ENCODE peak calls at places on chromosomes 7 and 10, in ten cellular contexts. Y is Kasumi-1, I is A549, M is HEK293T, P is glomerular endothelial cell, V is NCI-H2107, N is IMR-90, O is cardiac septum, E is HFFc6, B is iris pigment epithelial cell. R is an unnamed sample.

GRCh38 chr7:147519062-147519461 is 1071.5 kb upstream of the C7orf33 start:
- DNase-seq in Y (no peak), V (no peak), I (no peak), P (no peak), E (no peak), M (no peak), O (no peak), N (no peak), B (peak), R (no peak)

GRCh38 chr10:113397031-113397430 is 155.8 kb upstream of the HABP2 start:
- DNase-seq in N (no peak), O (no peak), Y (no peak), B (peak), M (no peak), P (no peak), I (no peak), V (no peak), E (no peak), R (no peak)

GRCh38 chr10:114694062-114694461 is 36.0 kb upstream of the ABLIM1 start:
- DNase-seq in E (no peak), P (no peak), M (no peak), B (no peak), Y (no peak), N (no peak), I (no peak), V (no peak), O (no peak), R (no peak)

GRCh38 chr10:66695046-66695445 is 230.8 kb upstream of the LRRTM3 start:
- DNase-seq in N (no peak), P (no peak), B (no peak), O (no peak), I (no peak), V (no peak), M (no peak), E (no peak), Y (no peak), R (no peak)

GRCh38 chr7:149141893-149142292 is 5.4 kb upstream of the ZNF398 start:
- DNase-seq in B (no peak), V (no peak), Y (no peak), P (no peak), E (no peak), I (no peak), M (no peak), N (no peak), O (no peak), R (no peak)

GRCh38 chr7:103446046-103446520 is at the start of gene SLC26A5:
- DNase-seq in I (no peak), N (no peak), O (no peak), Y (no peak), B (no peak), P (no peak), E (no peak), V (peak), M (peak), R (no peak)

GRCh38 chr7:68800316-68800715 is 798.0 kb upstream of the AUTS2 start:
- DNase-seq in I (no peak), P (no peak), M (no peak), V (no peak), B (peak), O (no peak), E (no peak), N (no peak), Y (no peak), R (no peak)

GRCh38 chr7:5582532-5582935 is 158.9 kb upstream of the TNRC18 start:
- DNase-seq in N (no peak), M (no peak), B (no peak), O (no peak), I (no peak), Y (no peak), E (no peak), V (no peak), P (no peak), R (no peak)

GRCh38 chr7:146314962-146315361 is 198.4 kb downstream of the CNTNAP2 start:
- DNase-seq in I (no peak), N (no peak), B (no peak), Y (no peak), P (no peak), O (no peak), E (no peak), V (no peak), M (no peak), R (no peak)

GRCh38 chr10:123183724-123184123 is 29.5 kb downstream of the BUB3 start:
- DNase-seq in N (no peak), V (no peak), Y (no peak), P (no peak), M (no peak), I (no peak), E (no peak), O (no peak), B (no peak), R (no peak)

GRCh38 chr7:112201421-112201820 is 4.8 kb downstream of the DOCK4 start:
- DNase-seq in Y (no peak), O (no peak), P (no peak), M (no peak), B (peak), V (no peak), N (peak), I (no peak), E (peak), R (peak)